ENCODE peak calls at places on chromosomes 7 and 10, in six cellular contexts. T, I, Z, F, W and Y are unnamed samples.
A peak's percentile ranks its signal among the peaks of the same experiment; 100 is the strongest.

GRCh38 chr7:130141161-130141857 is 63.9 kb downstream of the TMEM209 start:
- DNase-seq in T (peak; percentile 88), I (peak; percentile 97), Z (peak; percentile 85), F (no peak), W (peak; percentile 62), Y (no peak)

GRCh38 chr7:33054261-33054964 is 8.2 kb downstream of the NT5C3A start:
- DNase-seq in T (no peak), I (no peak), Z (no peak), F (no peak), W (no peak), Y (no peak)

GRCh38 chr10:87670591-87670990 is 10.9 kb downstream of the PAPSS2 start:
- DNase-seq in T (no peak), I (no peak), Z (no peak), F (no peak), W (no peak), Y (no peak)

GRCh38 chr10:118042336-118042735 is 4.4 kb downstream of the RAB11FIP2 start:
- DNase-seq in T (no peak), I (no peak), Z (no peak), F (no peak), W (no peak), Y (no peak)

GRCh38 chr7:149367417-149367816 is 93.4 kb downstream of the ZNF777 start:
- DNase-seq in T (no peak), I (no peak), Z (no peak), F (no peak), W (no peak), Y (no peak)

GRCh38 chr10:27192284-27192683 is 37.1 kb downstream of the MASTL start:
- DNase-seq in T (no peak), I (no peak), Z (no peak), F (no peak), W (no peak), Y (no peak)

GRCh38 chr10:52318822-52319464 is 4.9 kb downstream of the DKK1 start:
- DNase-seq in T (no peak), I (no peak), Z (no peak), F (no peak), W (no peak), Y (peak; percentile 69)

GRCh38 chr10:4691776-4692175 is 134.2 kb upstream of the AKR1E2 start:
- DNase-seq in T (no peak), I (no peak), Z (no peak), F (no peak), W (no peak), Y (no peak)

GRCh38 chr10:97333351-97333600 is 1.3 kb downstream of the FRAT2 start:
- DNase-seq in T (peak; percentile 46), I (peak; percentile 76), Z (peak; percentile 69), F (no peak), W (no peak), Y (no peak)

GRCh38 chr7:151472644-151473380 is 32.9 kb upstream of the CRYGN start:
- DNase-seq in T (no peak), I (no peak), Z (no peak), F (peak; percentile 83), W (no peak), Y (no peak)

GRCh38 chr7:22357311-22358175 is 589 bp upstream of the RAPGEF5 start:
- DNase-seq in T (no peak), I (peak; percentile 49), Z (no peak), F (no peak), W (no peak), Y (peak; percentile 84)

GRCh38 chr10:12577610-12578009 is 228.3 kb downstream of the CAMK1D start:
- DNase-seq in T (no peak), I (no peak), Z (no peak), F (no peak), W (no peak), Y (no peak)

GRCh38 chr10:109978481-109978880 is 29.3 kb upstream of the ADD3 start:
- DNase-seq in T (peak; percentile 74), I (peak; percentile 79), Z (peak; percentile 74), F (no peak), W (no peak), Y (peak; percentile 29)

GRCh38 chr10:77898323-77899079 is 28.1 kb downstream of the DLG5 start:
- DNase-seq in T (no peak), I (peak; percentile 43), Z (no peak), F (no peak), W (no peak), Y (no peak)

GRCh38 chr10:130169136-130169888 is 33.1 kb downstream of the GLRX3 start:
- DNase-seq in T (no peak), I (peak; percentile 31), Z (no peak), F (no peak), W (no peak), Y (no peak)

GRCh38 chr7:114533151-114533550 is 118.5 kb downstream of the FOXP2 start:
- DNase-seq in T (no peak), I (peak; percentile 11), Z (no peak), F (no peak), W (no peak), Y (no peak)

GRCh38 chr10:35416628-35417625 is 80.6 kb downstream of the CCNY start:
- DNase-seq in T (no peak), I (peak; percentile 50), Z (no peak), F (no peak), W (no peak), Y (no peak)

GRCh38 chr10:88851706-88852105 is at the start of gene ANKRD22:
- DNase-seq in T (no peak), I (peak; percentile 53), Z (no peak), F (no peak), W (no peak), Y (no peak)

GRCh38 chr10:43228783-43229207 is 38.1 kb downstream of the RASGEF1A start:
- DNase-seq in T (no peak), I (no peak), Z (no peak), F (no peak), W (no peak), Y (no peak)

GRCh38 chr7:148915211-148915610 is 31.1 kb upstream of the EZH2 start:
- DNase-seq in T (no peak), I (no peak), Z (no peak), F (no peak), W (no peak), Y (no peak)

GRCh38 chr7:159188011-159188410 is 43.3 kb upstream of the VIPR2 start:
- DNase-seq in T (no peak), I (no peak), Z (no peak), F (no peak), W (no peak), Y (no peak)

GRCh38 chr7:100626530-100627237 is 14.3 kb downstream of the MOSPD3 start:
- DNase-seq in T (peak; percentile 87), I (peak; percentile 89), Z (peak; percentile 92), F (peak; percentile 32), W (no peak), Y (no peak)

GRCh38 chr7:82185443-82185842 is 258.1 kb downstream of the CACNA2D1 start:
- DNase-seq in T (no peak), I (peak; percentile 21), Z (no peak), F (no peak), W (no peak), Y (no peak)

GRCh38 chr10:101065479-101066145 is 3.8 kb downstream of the KAZALD1 start:
- DNase-seq in T (no peak), I (no peak), Z (no peak), F (no peak), W (no peak), Y (no peak)

GRCh38 chr10:29932991-29933390 is 126.4 kb downstream of the JCAD start:
- DNase-seq in T (no peak), I (no peak), Z (no peak), F (no peak), W (no peak), Y (no peak)

GRCh38 chr7:77425151-77426051 is 9.3 kb upstream of the GSAP start:
- DNase-seq in T (no peak), I (peak; percentile 73), Z (no peak), F (no peak), W (no peak), Y (peak; percentile 68)

GRCh38 chr7:1512781-1513656 is 8.8 kb upstream of the INTS1 start:
- DNase-seq in T (no peak), I (no peak), Z (peak; percentile 68), F (no peak), W (no peak), Y (no peak)
- TF ChIP-seq CREB1 in T (no peak), I (no peak), Z (no peak), F (no peak), W (no peak), Y (no peak)

DNA sequence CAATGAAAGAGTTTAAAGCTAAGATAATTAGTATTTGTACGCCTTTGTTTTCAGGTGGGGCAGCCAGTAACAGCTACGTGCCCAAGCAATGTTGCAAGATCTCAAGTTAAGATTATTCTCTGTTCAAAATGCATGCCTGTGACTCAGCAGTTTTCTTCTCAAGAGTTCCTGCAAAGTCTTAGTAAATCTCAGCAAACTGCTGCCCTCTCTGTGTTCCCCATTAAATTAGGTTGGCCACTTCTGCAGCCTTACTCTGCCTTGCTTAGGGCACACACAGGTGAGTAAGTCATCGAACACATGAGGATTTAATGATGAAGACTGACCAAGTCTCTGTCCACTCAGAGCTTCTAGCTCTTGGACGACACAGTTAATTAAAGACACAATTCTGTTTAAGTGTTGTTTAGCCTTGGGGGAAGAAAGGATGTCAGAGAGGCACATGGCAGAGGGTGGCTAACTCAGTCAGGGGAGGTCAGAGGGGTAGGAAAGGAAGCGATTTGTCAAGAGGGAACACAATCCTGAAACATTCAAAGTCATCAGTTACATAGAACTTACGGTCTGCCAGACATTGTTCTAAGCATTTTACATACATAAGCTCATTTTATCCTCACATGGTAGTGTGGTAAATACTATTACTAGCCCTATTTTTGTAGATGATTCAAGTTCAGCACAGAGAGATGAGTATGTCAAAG is 20.2 kb upstream of the SLC35G1 start:
- DNase-seq in T (no peak), I (peak; percentile 21), Z (peak; percentile 45), F (no peak), W (no peak), Y (no peak)
- TF ChIP-seq CREB1 in T (no peak), I (no peak), Z (no peak), F (no peak), W (no peak), Y (no peak)

DNA sequence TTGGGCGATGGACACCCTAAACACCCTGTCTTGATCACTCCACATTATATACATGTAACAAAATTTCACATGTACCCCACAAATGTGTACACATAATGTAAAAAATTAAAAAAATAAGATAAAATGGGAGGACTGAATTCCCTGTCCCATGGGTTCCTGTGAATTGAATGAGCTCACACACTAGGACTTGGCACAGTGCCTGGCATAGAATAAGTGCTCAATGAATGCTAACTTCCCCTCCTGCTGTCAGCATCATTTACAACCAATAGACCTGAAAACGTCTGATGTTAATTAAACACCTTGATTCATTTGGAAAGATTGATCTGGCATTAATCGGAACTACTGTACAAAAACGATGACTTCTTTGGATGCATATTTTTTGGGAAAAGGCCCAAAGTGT is 117.3 kb upstream of the ZNF438 start:
- DNase-seq in T (no peak), I (no peak), Z (no peak), F (no peak), W (no peak), Y (no peak)
- TF ChIP-seq CREB1 in T (no peak), I (no peak), Z (no peak), F (no peak), W (no peak), Y (no peak)

GRCh38 chr10:71649631-71650030 is 69.9 kb downstream of the C10orf105 start:
- DNase-seq in T (no peak), I (no peak), Z (peak; percentile 35), F (no peak), W (no peak), Y (no peak)

GRCh38 chr10:71648595-71649320 is 70.8 kb downstream of the C10orf105 start:
- DNase-seq in T (no peak), I (no peak), Z (peak; percentile 92), F (no peak), W (no peak), Y (no peak)

GRCh38 chr10:71646592-71647292 is 72.8 kb downstream of the C10orf105 start:
- DNase-seq in T (no peak), I (no peak), Z (no peak), F (no peak), W (no peak), Y (no peak)

GRCh38 chr10:71646051-71646450 is 73.5 kb downstream of the C10orf105 start:
- DNase-seq in T (no peak), I (no peak), Z (no peak), F (no peak), W (no peak), Y (no peak)

GRCh38 chr10:71647526-71648354 is 71.8 kb downstream of the C10orf105 start:
- DNase-seq in T (peak; percentile 69), I (peak; percentile 80), Z (peak; percentile 86), F (no peak), W (no peak), Y (peak; percentile 18)
- TF ChIP-seq CREB1 in T (no peak), I (no peak), Z (no peak), F (no peak), W (peak; percentile 13), Y (no peak)